ENCODE peak calls at places on chromosomes 12 and 14, in seven cellular contexts. One of them, this sample, is unnamed.
A peak's percentile ranks its signal among the peaks of the same experiment; 100 is the strongest.

GRCh38 chr12:110819646-110820045 is 27.1 kb upstream of the CCDC63 start:
- DNase-seq in hepatic stellate cell: no peak
- DNase-seq in NCI-H345: no peak
- DNase-seq in esophagus squamous epithelium: no peak
- DNase-seq in nucleus accumbens: no peak
- DNase-seq in activated naive CD4-positive, alpha-beta T cell: no peak
- DNase-seq in activated gamma-delta T cell treated with Interleukin-2 at 50 U/mL for 16 hours: no peak
- DNase-seq in this sample: no peak

GRCh38 chr14:64572721-64573508 is 23.2 kb downstream of the PPP1R36 start:
- DNase-seq in hepatic stellate cell: no peak
- DNase-seq in NCI-H345: peak; percentile 47
- DNase-seq in esophagus squamous epithelium: no peak
- DNase-seq in nucleus accumbens: peak; percentile 66
- DNase-seq in activated naive CD4-positive, alpha-beta T cell: no peak
- DNase-seq in activated gamma-delta T cell treated with Interleukin-2 at 50 U/mL for 16 hours: no peak
- DNase-seq in this sample: no peak

GRCh38 chr12:11946161-11946560 is 124.6 kb upstream of the BCL2L14 start:
- DNase-seq in hepatic stellate cell: no peak
- DNase-seq in NCI-H345: no peak
- DNase-seq in esophagus squamous epithelium: no peak
- DNase-seq in nucleus accumbens: no peak
- DNase-seq in activated naive CD4-positive, alpha-beta T cell: no peak
- DNase-seq in activated gamma-delta T cell treated with Interleukin-2 at 50 U/mL for 16 hours: no peak
- DNase-seq in this sample: no peak

GRCh38 chr14:37116933-37117844 is 55.2 kb downstream of the SLC25A21 start:
- DNase-seq in hepatic stellate cell: peak; percentile 18
- DNase-seq in NCI-H345: no peak
- DNase-seq in esophagus squamous epithelium: no peak
- DNase-seq in nucleus accumbens: no peak
- DNase-seq in activated naive CD4-positive, alpha-beta T cell: no peak
- DNase-seq in activated gamma-delta T cell treated with Interleukin-2 at 50 U/mL for 16 hours: no peak
- DNase-seq in this sample: no peak

GRCh38 chr12:3083949-3084348 is 6.8 kb downstream of the TSPAN9 start:
- DNase-seq in hepatic stellate cell: no peak
- DNase-seq in NCI-H345: no peak
- DNase-seq in esophagus squamous epithelium: no peak
- DNase-seq in nucleus accumbens: no peak
- DNase-seq in activated naive CD4-positive, alpha-beta T cell: no peak
- DNase-seq in activated gamma-delta T cell treated with Interleukin-2 at 50 U/mL for 16 hours: no peak
- DNase-seq in this sample: no peak

GRCh38 chr14:64235652-64236640 is 58.2 kb downstream of the ESR2 start:
- DNase-seq in hepatic stellate cell: no peak
- DNase-seq in NCI-H345: no peak
- DNase-seq in esophagus squamous epithelium: no peak
- DNase-seq in nucleus accumbens: no peak
- DNase-seq in activated naive CD4-positive, alpha-beta T cell: no peak
- DNase-seq in activated gamma-delta T cell treated with Interleukin-2 at 50 U/mL for 16 hours: no peak
- DNase-seq in this sample: peak; percentile 5

GRCh38 chr12:109770861-109771670 is 57.4 kb downstream of the FAM222A start:
- DNase-seq in hepatic stellate cell: no peak
- DNase-seq in NCI-H345: no peak
- DNase-seq in esophagus squamous epithelium: no peak
- DNase-seq in nucleus accumbens: no peak
- DNase-seq in activated naive CD4-positive, alpha-beta T cell: no peak
- DNase-seq in activated gamma-delta T cell treated with Interleukin-2 at 50 U/mL for 16 hours: no peak
- DNase-seq in this sample: peak; percentile 89

GRCh38 chr12:104793280-104793679 is 164.8 kb downstream of the SLC41A2 start:
- DNase-seq in hepatic stellate cell: no peak
- DNase-seq in NCI-H345: no peak
- DNase-seq in esophagus squamous epithelium: no peak
- DNase-seq in nucleus accumbens: no peak
- DNase-seq in activated naive CD4-positive, alpha-beta T cell: no peak
- DNase-seq in activated gamma-delta T cell treated with Interleukin-2 at 50 U/mL for 16 hours: no peak
- DNase-seq in this sample: no peak

GRCh38 chr12:19044877-19045276 is 84.7 kb upstream of the PLEKHA5 start:
- DNase-seq in hepatic stellate cell: no peak
- DNase-seq in NCI-H345: no peak
- DNase-seq in esophagus squamous epithelium: no peak
- DNase-seq in nucleus accumbens: no peak
- DNase-seq in activated naive CD4-positive, alpha-beta T cell: no peak
- DNase-seq in activated gamma-delta T cell treated with Interleukin-2 at 50 U/mL for 16 hours: no peak
- DNase-seq in this sample: no peak

This sample was measured in vagina.